ENCODE peak calls at places on chromosomes 6 and 20, in four cellular contexts. One of them, this sample, is unnamed.
A peak's percentile ranks its signal among the peaks of the same experiment; 100 is the strongest.

GRCh38 chr6:160349837-160350236 is 1.7 kb downstream of the SLC22A3 start:
- DNase-seq in mesothelial cell of epicardium: no peak
- DNase-seq in nephron progenitor cell: no peak
- DNase-seq in lower leg skin: no peak
- DNase-seq in this sample: no peak

GRCh38 chr6:5034328-5034727 is 30.5 kb upstream of the RPP40 start:
- DNase-seq in mesothelial cell of epicardium: no peak
- DNase-seq in nephron progenitor cell: no peak
- DNase-seq in lower leg skin: no peak
- DNase-seq in this sample: no peak

GRCh38 chr6:111057074-111057752 is 30.1 kb upstream of the SLC16A10 start:
- DNase-seq in mesothelial cell of epicardium: no peak
- DNase-seq in nephron progenitor cell: peak; percentile 4
- DNase-seq in lower leg skin: no peak
- DNase-seq in this sample: peak; percentile 23

GRCh38 chr20:32062776-32063170 is 10.7 kb downstream of the HCK start:
- DNase-seq in mesothelial cell of epicardium: no peak
- DNase-seq in nephron progenitor cell: no peak
- DNase-seq in lower leg skin: peak; percentile 32
- DNase-seq in this sample: no peak

GRCh38 chr6:116165596-116165995 is 39.7 kb upstream of the COL10A1 start:
- DNase-seq in mesothelial cell of epicardium: no peak
- DNase-seq in nephron progenitor cell: no peak
- DNase-seq in lower leg skin: no peak
- DNase-seq in this sample: no peak

GRCh38 chr6:72967329-72967728 is 258.0 kb downstream of the KHDC1L start:
- DNase-seq in mesothelial cell of epicardium: no peak
- DNase-seq in nephron progenitor cell: no peak
- DNase-seq in lower leg skin: no peak
- DNase-seq in this sample: no peak

GRCh38 chr6:154960299-154960796 is 34.8 kb upstream of the TIAM2 start:
- DNase-seq in mesothelial cell of epicardium: no peak
- DNase-seq in nephron progenitor cell: no peak
- DNase-seq in lower leg skin: no peak
- DNase-seq in this sample: no peak

GRCh38 chr6:3956054-3956453 is 106.9 kb downstream of the FAM50B start:
- DNase-seq in mesothelial cell of epicardium: no peak
- DNase-seq in nephron progenitor cell: no peak
- DNase-seq in lower leg skin: no peak
- DNase-seq in this sample: no peak

GRCh38 chr6:35140991-35141720 is at the start of gene TCP11:
- DNase-seq in mesothelial cell of epicardium: no peak
- DNase-seq in nephron progenitor cell: no peak
- DNase-seq in lower leg skin: no peak
- DNase-seq in this sample: no peak

GRCh38 chr20:22004946-22005345 is 299.5 kb downstream of the PAX1 start:
- DNase-seq in mesothelial cell of epicardium: no peak
- DNase-seq in nephron progenitor cell: no peak
- DNase-seq in lower leg skin: no peak
- DNase-seq in this sample: no peak

GRCh38 chr6:17987576-17988421 is at the start of gene KIF13A:
- DNase-seq in mesothelial cell of epicardium: peak; percentile 48
- DNase-seq in nephron progenitor cell: peak; percentile 75
- DNase-seq in lower leg skin: peak; percentile 59
- DNase-seq in this sample: peak; percentile 74

GRCh38 chr20:56875052-56875663 is 246.1 kb downstream of the TFAP2C start:
- DNase-seq in mesothelial cell of epicardium: no peak
- DNase-seq in nephron progenitor cell: no peak
- DNase-seq in lower leg skin: no peak
- DNase-seq in this sample: no peak

GRCh38 chr6:1477432-1478090 is 88.2 kb downstream of the FOXF2 start:
- DNase-seq in mesothelial cell of epicardium: no peak
- DNase-seq in nephron progenitor cell: no peak
- DNase-seq in lower leg skin: no peak
- DNase-seq in this sample: no peak

GRCh38 chr6:145257757-145258521 is 477.4 kb downstream of the EPM2A start:
- DNase-seq in mesothelial cell of epicardium: no peak
- DNase-seq in nephron progenitor cell: no peak
- DNase-seq in lower leg skin: no peak
- DNase-seq in this sample: no peak

GRCh38 chr20:39850821-39851330 is 838.2 kb downstream of the MAFB start:
- DNase-seq in mesothelial cell of epicardium: no peak
- DNase-seq in nephron progenitor cell: peak; percentile 11
- DNase-seq in lower leg skin: no peak
- DNase-seq in this sample: no peak

GRCh38 chr6:95294047-95294446 is 283.3 kb upstream of the MANEA start:
- DNase-seq in mesothelial cell of epicardium: no peak
- DNase-seq in nephron progenitor cell: no peak
- DNase-seq in lower leg skin: no peak
- DNase-seq in this sample: no peak

GRCh38 chr6:119347466-119348307 is 1.9 kb downstream of the MAN1A1 start:
- DNase-seq in mesothelial cell of epicardium: no peak
- DNase-seq in nephron progenitor cell: peak; percentile 9
- DNase-seq in lower leg skin: peak; percentile 54
- DNase-seq in this sample: no peak

GRCh38 chr20:50561379-50562078 is 51.3 kb downstream of the PTPN1 start:
- DNase-seq in mesothelial cell of epicardium: no peak
- DNase-seq in nephron progenitor cell: no peak
- DNase-seq in lower leg skin: no peak
- DNase-seq in this sample: no peak

GRCh38 chr20:54140927-54141566 is 32.7 kb downstream of the CYP24A1 start:
- DNase-seq in mesothelial cell of epicardium: no peak
- DNase-seq in nephron progenitor cell: no peak
- DNase-seq in lower leg skin: no peak
- DNase-seq in this sample: no peak

GRCh38 chr20:21053002-21053762 is 53.0 kb downstream of the LINC00237 start:
- DNase-seq in mesothelial cell of epicardium: no peak
- DNase-seq in nephron progenitor cell: peak; percentile 17
- DNase-seq in lower leg skin: no peak
- DNase-seq in this sample: no peak

GRCh38 chr6:82246370-82246769 is 1.2 kb downstream of the IBTK start:
- DNase-seq in mesothelial cell of epicardium: no peak
- DNase-seq in nephron progenitor cell: no peak
- DNase-seq in lower leg skin: no peak
- DNase-seq in this sample: no peak

GRCh38 chr6:568085-568484 is 88.8 kb downstream of the HUS1B start:
- DNase-seq in mesothelial cell of epicardium: no peak
- DNase-seq in nephron progenitor cell: no peak
- DNase-seq in lower leg skin: no peak
- DNase-seq in this sample: no peak

GRCh38 chr20:59830107-59831023 is 103.1 kb downstream of the SYCP2 start:
- DNase-seq in mesothelial cell of epicardium: no peak
- DNase-seq in nephron progenitor cell: no peak
- DNase-seq in lower leg skin: peak; percentile 6
- DNase-seq in this sample: no peak

GRCh38 chr20:45798935-45799642 is 7.3 kb downstream of the DNTTIP1 start:
- DNase-seq in mesothelial cell of epicardium: no peak
- DNase-seq in nephron progenitor cell: peak; percentile 65
- DNase-seq in lower leg skin: no peak
- DNase-seq in this sample: peak; percentile 63

GRCh38 chr20:5096463-5096862 is 23.3 kb downstream of the PCNA start:
- DNase-seq in mesothelial cell of epicardium: no peak
- DNase-seq in nephron progenitor cell: no peak
- DNase-seq in lower leg skin: no peak
- DNase-seq in this sample: no peak

GRCh38 chr20:36306557-36307411 is 645 bp downstream of the DLGAP4 start:
- DNase-seq in mesothelial cell of epicardium: no peak
- DNase-seq in nephron progenitor cell: peak; percentile 38
- DNase-seq in lower leg skin: no peak
- DNase-seq in this sample: no peak

GRCh38 chr6:119073307-119074051 is 5.0 kb downstream of the FAM184A start:
- DNase-seq in mesothelial cell of epicardium: no peak
- DNase-seq in nephron progenitor cell: no peak
- DNase-seq in lower leg skin: no peak
- DNase-seq in this sample: no peak

GRCh38 chr6:132494954-132495353 is 18.0 kb downstream of the STX7 start:
- DNase-seq in mesothelial cell of epicardium: no peak
- DNase-seq in nephron progenitor cell: no peak
- DNase-seq in lower leg skin: no peak
- DNase-seq in this sample: no peak

GRCh38 chr20:9503530-9504251 is 10.7 kb upstream of the LAMP5 start:
- DNase-seq in mesothelial cell of epicardium: no peak
- DNase-seq in nephron progenitor cell: no peak
- DNase-seq in lower leg skin: no peak
- DNase-seq in this sample: no peak

GRCh38 chr6:44833248-44833647 is 445.7 kb downstream of the CDC5L start:
- DNase-seq in mesothelial cell of epicardium: no peak
- DNase-seq in nephron progenitor cell: no peak
- DNase-seq in lower leg skin: no peak
- DNase-seq in this sample: no peak

GRCh38 chr6:141744971-141745370 is 387.8 kb upstream of the GJE1 start:
- DNase-seq in mesothelial cell of epicardium: no peak
- DNase-seq in nephron progenitor cell: no peak
- DNase-seq in lower leg skin: no peak
- DNase-seq in this sample: no peak

GRCh38 chr6:36130672-36131516 is 581 bp downstream of the MAPK13 start:
- DNase-seq in mesothelial cell of epicardium: no peak
- DNase-seq in nephron progenitor cell: peak; percentile 44
- DNase-seq in lower leg skin: no peak
- DNase-seq in this sample: no peak

GRCh38 chr6:31734247-31734702 is 2.1 kb downstream of the CLIC1 start:
- DNase-seq in mesothelial cell of epicardium: no peak
- DNase-seq in nephron progenitor cell: no peak
- DNase-seq in lower leg skin: no peak
- DNase-seq in this sample: no peak

GRCh38 chr6:24229694-24230093 is 103.7 kb downstream of the NRSN1 start:
- DNase-seq in mesothelial cell of epicardium: no peak
- DNase-seq in nephron progenitor cell: no peak
- DNase-seq in lower leg skin: no peak
- DNase-seq in this sample: no peak
- TF ChIP-seq CTCF in mesothelial cell of epicardium: no peak
- TF ChIP-seq CTCF in nephron progenitor cell: no peak
- TF ChIP-seq CTCF in lower leg skin: no peak
- TF ChIP-seq CTCF in this sample: no peak

GRCh38 chr20:8398289-8399051 is 266.4 kb downstream of the PLCB1 start:
- DNase-seq in mesothelial cell of epicardium: no peak
- DNase-seq in nephron progenitor cell: no peak
- DNase-seq in lower leg skin: no peak
- DNase-seq in this sample: no peak
- TF ChIP-seq CTCF in mesothelial cell of epicardium: no peak
- TF ChIP-seq CTCF in nephron progenitor cell: no peak
- TF ChIP-seq CTCF in lower leg skin: no peak
- TF ChIP-seq CTCF in this sample: no peak

GRCh38 chr6:161696828-161697227 is 423.0 kb upstream of the AGPAT4 start:
- DNase-seq in mesothelial cell of epicardium: no peak
- DNase-seq in nephron progenitor cell: no peak
- DNase-seq in lower leg skin: no peak
- DNase-seq in this sample: no peak

DNA sequence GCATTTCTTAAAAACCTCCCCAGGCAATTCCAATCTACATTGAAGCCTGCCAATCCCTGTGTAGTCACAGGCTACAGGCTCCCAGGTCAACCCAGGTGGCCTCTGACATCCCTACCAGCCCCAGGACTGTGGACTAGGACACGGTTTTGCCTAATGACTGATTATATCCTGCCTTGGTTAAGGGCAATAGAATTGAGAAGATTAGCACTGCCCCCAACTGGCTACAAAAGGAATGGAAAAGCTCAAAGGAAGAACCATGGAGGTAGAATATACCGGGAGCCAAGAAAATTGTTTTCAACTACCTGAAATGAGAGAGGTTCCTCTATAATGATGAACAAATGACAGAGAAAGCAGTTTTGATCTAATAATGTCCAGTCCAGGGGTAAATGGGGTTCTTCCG is 421.1 kb upstream of the AGPAT4 start:
- DNase-seq in mesothelial cell of epicardium: no peak
- DNase-seq in nephron progenitor cell: no peak
- DNase-seq in lower leg skin: no peak
- DNase-seq in this sample: no peak
- TF ChIP-seq CTCF in mesothelial cell of epicardium: no peak
- TF ChIP-seq CTCF in nephron progenitor cell: no peak
- TF ChIP-seq CTCF in lower leg skin: no peak
- TF ChIP-seq CTCF in this sample: peak; percentile 57

GRCh38 chr6:7901056-7901455 is 9.5 kb downstream of the TXNDC5 start:
- DNase-seq in mesothelial cell of epicardium: no peak
- DNase-seq in nephron progenitor cell: no peak
- DNase-seq in lower leg skin: no peak
- DNase-seq in this sample: no peak

GRCh38 chr6:7897461-7898192 is 13.0 kb downstream of the TXNDC5 start:
- DNase-seq in mesothelial cell of epicardium: no peak
- DNase-seq in nephron progenitor cell: no peak
- DNase-seq in lower leg skin: no peak
- DNase-seq in this sample: no peak

GRCh38 chr6:7899889-7900213 is 10.7 kb downstream of the TXNDC5 start:
- DNase-seq in mesothelial cell of epicardium: no peak
- DNase-seq in nephron progenitor cell: no peak
- DNase-seq in lower leg skin: no peak
- DNase-seq in this sample: no peak

GRCh38 chr6:7900621-7901020 is 10.0 kb downstream of the TXNDC5 start:
- DNase-seq in mesothelial cell of epicardium: no peak
- DNase-seq in nephron progenitor cell: no peak
- DNase-seq in lower leg skin: no peak
- DNase-seq in this sample: no peak

DNA sequence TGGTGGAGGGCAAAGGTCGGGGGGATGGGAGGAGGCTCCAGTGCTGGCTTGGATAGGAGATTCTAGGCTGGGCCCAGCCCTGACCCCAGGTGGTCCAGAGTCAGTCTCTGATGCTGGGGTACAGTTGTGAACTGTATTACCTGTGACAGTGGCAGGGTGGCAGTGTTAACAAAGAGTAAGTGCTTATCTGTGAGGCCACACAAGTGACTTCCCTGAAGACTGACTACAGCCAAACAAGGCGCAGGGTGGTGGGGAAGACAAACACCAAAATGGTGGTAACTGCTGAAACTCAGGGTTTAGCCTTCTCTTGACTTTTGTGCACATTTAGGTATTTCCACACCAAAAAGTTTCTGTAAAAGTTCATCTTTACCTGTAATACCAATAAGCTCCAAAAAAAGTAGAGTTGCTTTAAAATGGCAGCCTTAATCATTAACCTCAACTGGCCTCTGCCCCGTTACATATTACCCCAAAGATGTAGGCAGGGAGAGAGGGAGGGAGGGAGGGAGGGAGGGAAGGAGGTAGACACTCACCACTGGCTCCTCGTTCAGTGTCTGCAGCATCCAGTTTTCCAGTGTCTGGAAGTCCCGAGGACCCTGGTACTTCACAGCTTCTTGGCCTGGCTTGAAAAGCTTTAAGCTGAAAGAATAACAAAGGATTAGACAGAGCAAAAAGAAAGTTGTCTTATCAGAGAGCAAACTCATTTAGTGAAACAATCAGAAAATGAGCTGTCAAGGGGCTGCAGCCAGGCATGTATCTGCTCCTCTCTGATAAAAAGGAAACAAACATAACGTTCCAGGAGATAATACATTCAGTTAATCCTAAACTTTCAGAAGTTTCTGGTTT is 11.3 kb downstream of the TXNDC5 start:
- DNase-seq in mesothelial cell of epicardium: no peak
- DNase-seq in nephron progenitor cell: no peak
- DNase-seq in lower leg skin: no peak
- DNase-seq in this sample: no peak
- TF ChIP-seq CTCF in mesothelial cell of epicardium: no peak
- TF ChIP-seq CTCF in nephron progenitor cell: no peak
- TF ChIP-seq CTCF in lower leg skin: no peak
- TF ChIP-seq CTCF in this sample: no peak

This sample was measured in endothelial cell.